ENCODE peak calls at places on chromosome 10, in five cellular contexts. One of them, this sample, is unnamed.

GRCh38 chr10:70232155-70232858 is 922 bp downstream of the PPA1 start:
- DNase-seq in K562: peak
- DNase-seq in HCT116: no peak
- DNase-seq in SK-N-SH: peak
- DNase-seq in HepG2: peak
- DNase-seq in this sample: peak

GRCh38 chr10:118209215-118209614 is 132.9 kb downstream of the FAM204A start:
- DNase-seq in SK-N-SH: no peak
- DNase-seq in K562: no peak
- DNase-seq in HCT116: no peak
- DNase-seq in HepG2: peak
- DNase-seq in this sample: no peak

GRCh38 chr10:76902949-76903348 is 734.7 kb downstream of the KCNMA1 start:
- DNase-seq in K562: no peak
- DNase-seq in SK-N-SH: peak
- DNase-seq in HCT116: peak
- DNase-seq in HepG2: no peak
- DNase-seq in this sample: no peak

GRCh38 chr10:96606216-96606615 is 19.4 kb upstream of the TM9SF3 start:
- DNase-seq in K562: no peak
- DNase-seq in SK-N-SH: no peak
- DNase-seq in HepG2: no peak
- DNase-seq in HCT116: no peak
- DNase-seq in this sample: no peak

GRCh38 chr10:85490431-85490830 is 876.2 kb downstream of the GRID1 start:
- DNase-seq in HepG2: no peak
- DNase-seq in K562: no peak
- DNase-seq in HCT116: no peak
- DNase-seq in SK-N-SH: no peak
- DNase-seq in this sample: no peak

GRCh38 chr10:24237801-24238390 is 29.0 kb downstream of the KIAA1217 start:
- DNase-seq in SK-N-SH: no peak
- DNase-seq in HepG2: peak
- DNase-seq in HCT116: no peak
- DNase-seq in K562: no peak
- DNase-seq in this sample: no peak

GRCh38 chr10:112953075-112953501 is 3.0 kb downstream of the TCF7L2 start:
- DNase-seq in SK-N-SH: no peak
- DNase-seq in HepG2: no peak
- DNase-seq in HCT116: no peak
- DNase-seq in K562: no peak
- DNase-seq in this sample: peak

GRCh38 chr10:59675812-59676211 is 33.8 kb downstream of the SLC16A9 start:
- DNase-seq in K562: no peak
- DNase-seq in SK-N-SH: no peak
- DNase-seq in HCT116: no peak
- DNase-seq in HepG2: peak
- DNase-seq in this sample: peak

GRCh38 chr10:102946992-102947391 is 28.9 kb downstream of the CNNM2 start:
- DNase-seq in K562: no peak
- DNase-seq in HepG2: no peak
- DNase-seq in SK-N-SH: no peak
- DNase-seq in HCT116: no peak
- DNase-seq in this sample: no peak

GRCh38 chr10:86082556-86082955 is 284.0 kb downstream of the GRID1 start:
- DNase-seq in HepG2: no peak
- DNase-seq in HCT116: no peak
- DNase-seq in SK-N-SH: no peak
- DNase-seq in K562: no peak
- DNase-seq in this sample: no peak

GRCh38 chr10:79445217-79445707 is at the start of gene ZCCHC24:
- DNase-seq in K562: no peak
- DNase-seq in HCT116: peak
- DNase-seq in SK-N-SH: no peak
- DNase-seq in HepG2: no peak
- DNase-seq in this sample: peak

GRCh38 chr10:22927661-22928403 is at the start of gene ARMC3:
- DNase-seq in HCT116: peak
- DNase-seq in K562: peak
- DNase-seq in HepG2: peak
- DNase-seq in SK-N-SH: peak
- DNase-seq in this sample: peak

GRCh38 chr10:31620236-31621151 is 301.5 kb downstream of the ZEB1 start:
- DNase-seq in SK-N-SH: no peak
- DNase-seq in K562: peak
- DNase-seq in HCT116: no peak
- DNase-seq in HepG2: no peak
- DNase-seq in this sample: no peak

GRCh38 chr10:17622061-17622460 is 4.9 kb upstream of the HACD1 start:
- DNase-seq in K562: no peak
- DNase-seq in SK-N-SH: no peak
- DNase-seq in HCT116: no peak
- DNase-seq in HepG2: no peak
- DNase-seq in this sample: no peak

GRCh38 chr10:124231188-124232135 is 138.1 kb upstream of the CHST15 start:
- DNase-seq in K562: peak
- DNase-seq in SK-N-SH: no peak
- DNase-seq in HCT116: no peak
- DNase-seq in HepG2: no peak
- DNase-seq in this sample: no peak

GRCh38 chr10:94546616-94547175 is 1.1 kb downstream of the HELLS start:
- DNase-seq in K562: no peak
- DNase-seq in HepG2: no peak
- DNase-seq in HCT116: no peak
- DNase-seq in SK-N-SH: peak
- DNase-seq in this sample: no peak

GRCh38 chr10:121232494-121232893 is 365.8 kb downstream of the FGFR2 start:
- DNase-seq in HCT116: no peak
- DNase-seq in HepG2: no peak
- DNase-seq in K562: no peak
- DNase-seq in SK-N-SH: no peak
- DNase-seq in this sample: no peak

GRCh38 chr10:58956926-58957325 is 219.5 kb upstream of the PHYHIPL start:
- DNase-seq in HCT116: peak
- DNase-seq in SK-N-SH: no peak
- DNase-seq in K562: no peak
- DNase-seq in HepG2: peak
- DNase-seq in this sample: no peak

GRCh38 chr10:92313750-92314149 is 22.8 kb downstream of the MARCHF5 start:
- DNase-seq in K562: no peak
- DNase-seq in HepG2: no peak
- DNase-seq in HCT116: no peak
- DNase-seq in SK-N-SH: no peak
- DNase-seq in this sample: no peak

GRCh38 chr10:110735620-110736027 is 91.5 kb downstream of the RBM20 start:
- DNase-seq in SK-N-SH: no peak
- DNase-seq in K562: no peak
- DNase-seq in HCT116: no peak
- DNase-seq in HepG2: peak
- DNase-seq in this sample: no peak

GRCh38 chr10:110737886-110738634 is 93.9 kb downstream of the RBM20 start:
- DNase-seq in HepG2: peak
- DNase-seq in SK-N-SH: no peak
- DNase-seq in HCT116: no peak
- DNase-seq in K562: no peak
- DNase-seq in this sample: no peak

GRCh38 chr10:110730345-110731055 is 86.4 kb downstream of the RBM20 start:
- DNase-seq in HCT116: no peak
- DNase-seq in HepG2: no peak
- DNase-seq in SK-N-SH: no peak
- DNase-seq in K562: no peak
- DNase-seq in this sample: no peak

GRCh38 chr10:110733256-110733952 is 89.3 kb downstream of the RBM20 start:
- DNase-seq in K562: no peak
- DNase-seq in HCT116: no peak
- DNase-seq in HepG2: no peak
- DNase-seq in SK-N-SH: no peak
- DNase-seq in this sample: no peak
- TF ChIP-seq JUND in K562: no peak
- TF ChIP-seq JUND in HCT116: no peak
- TF ChIP-seq JUND in HepG2: no peak
- TF ChIP-seq JUND in SK-N-SH: no peak
- TF ChIP-seq JUND in this sample: no peak

DNA sequence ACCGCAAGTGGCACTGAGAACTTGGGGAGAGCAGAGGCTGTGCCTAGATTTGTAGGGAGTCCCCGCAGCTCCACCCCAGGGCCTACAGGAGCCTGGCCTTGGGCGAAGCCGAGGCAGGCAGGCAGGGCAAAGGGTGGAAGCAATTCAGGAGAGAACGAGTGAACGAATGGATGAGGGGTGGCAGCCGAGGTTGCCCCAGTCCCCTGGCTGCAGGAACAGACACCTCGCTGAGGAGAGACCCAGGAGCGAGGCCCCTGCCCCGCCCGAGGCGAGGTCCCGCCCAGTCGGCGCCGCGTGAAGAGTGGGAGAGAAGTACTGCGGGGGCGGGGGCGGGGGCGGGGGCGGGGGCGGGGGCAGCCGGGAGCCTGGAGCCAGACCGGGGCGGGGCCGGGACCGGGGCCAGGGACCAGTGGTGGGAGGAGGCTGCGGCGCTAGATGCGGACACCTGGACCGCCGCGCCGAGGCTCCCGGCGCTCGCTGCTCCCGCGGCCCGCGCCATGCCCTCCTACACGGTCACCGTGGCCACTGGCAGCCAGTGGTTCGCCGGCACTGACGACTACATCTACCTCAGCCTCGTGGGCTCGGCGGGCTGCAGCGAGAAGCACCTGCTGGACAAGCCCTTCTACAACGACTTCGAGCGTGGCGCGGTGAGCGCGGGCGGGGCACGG is at the start of gene ALOX5:
- DNase-seq in HCT116: no peak
- DNase-seq in HepG2: no peak
- DNase-seq in SK-N-SH: peak
- DNase-seq in K562: peak
- DNase-seq in this sample: peak
- TF ChIP-seq JUND in HCT116: no peak
- TF ChIP-seq JUND in HepG2: no peak
- TF ChIP-seq JUND in SK-N-SH: no peak
- TF ChIP-seq JUND in K562: no peak
- TF ChIP-seq JUND in this sample: no peak

GRCh38 chr10:71575934-71576801 is 143.4 kb downstream of the C10orf105 start:
- DNase-seq in K562: no peak
- DNase-seq in SK-N-SH: peak
- DNase-seq in HCT116: no peak
- DNase-seq in HepG2: no peak
- DNase-seq in this sample: no peak
- TF ChIP-seq JUND in K562: no peak
- TF ChIP-seq JUND in SK-N-SH: no peak
- TF ChIP-seq JUND in HCT116: no peak
- TF ChIP-seq JUND in HepG2: no peak
- TF ChIP-seq JUND in this sample: no peak

DNA sequence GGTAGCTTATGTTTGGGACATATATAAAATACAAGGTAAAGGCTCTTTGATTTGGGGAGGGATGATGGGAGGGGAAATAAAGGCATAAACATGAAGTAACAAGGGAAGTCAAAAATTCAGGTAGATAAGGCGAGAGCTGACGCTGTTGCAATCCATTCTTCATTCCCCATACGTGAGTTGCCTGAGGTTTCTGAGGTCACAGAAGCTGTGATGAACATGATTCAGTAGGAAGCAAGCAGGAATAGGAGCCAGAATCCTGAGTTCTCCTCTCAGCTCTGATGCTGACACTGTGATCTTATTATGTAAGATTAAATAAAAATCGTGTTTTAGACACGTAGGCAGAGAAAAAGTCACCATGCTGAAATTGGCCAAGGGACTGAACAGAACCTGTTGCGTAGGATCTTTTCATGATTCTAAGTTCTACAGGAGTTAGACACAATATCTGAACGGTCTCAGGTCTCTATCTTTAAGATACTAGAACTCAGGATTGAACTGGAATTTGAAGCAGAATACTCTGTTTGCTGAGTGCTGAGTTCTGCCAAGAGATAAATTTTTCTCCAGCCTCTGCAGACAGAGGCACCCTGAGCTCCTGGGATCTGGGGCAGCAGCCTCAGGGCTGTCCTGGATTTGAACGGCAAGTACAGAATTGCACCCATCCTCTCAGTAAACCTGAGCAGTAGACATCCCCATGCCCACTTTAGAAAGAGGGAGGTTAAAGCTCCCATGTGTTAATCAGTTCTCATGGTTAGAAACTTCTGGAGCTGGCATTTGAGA is 21.0 kb downstream of the KLF6 start:
- DNase-seq in HCT116: no peak
- DNase-seq in K562: no peak
- DNase-seq in HepG2: no peak
- DNase-seq in SK-N-SH: no peak
- DNase-seq in this sample: no peak
- TF ChIP-seq JUND in HCT116: peak
- TF ChIP-seq JUND in K562: no peak
- TF ChIP-seq JUND in HepG2: no peak
- TF ChIP-seq JUND in SK-N-SH: peak
- TF ChIP-seq JUND in this sample: no peak

This sample was measured in T47D.